ENCODE peak calls at places on chromosomes 4 and X, in six cellular contexts. G is IMR-90, H is NCI-H510A treated with DMSO at 0.1 percent for 48 hours, C is NCI-H146, E is nephron progenitor cell, O is esophagus muscularis mucosa. B is an unnamed sample.

GRCh38 chrX:11600578-11600977 is 65.1 kb downstream of the ARHGAP6 start:
- DNase-seq in G (no peak), H (no peak), C (no peak), E (no peak), O (no peak), B (no peak)

GRCh38 chr4:169185133-169185956 is 85.4 kb downstream of the SH3RF1 start:
- DNase-seq in G (no peak), H (no peak), C (no peak), E (no peak), O (no peak), B (no peak)

GRCh38 chr4:29311231-29311630 is 1408.9 kb upstream of the PCDH7 start:
- DNase-seq in G (peak), H (no peak), C (no peak), E (no peak), O (no peak), B (peak)

GRCh38 chrX:34656842-34657780 is at the start of gene TMEM47:
- DNase-seq in G (peak), H (peak), C (peak), E (peak), O (no peak), B (peak)

GRCh38 chrX:80648023-80648422 is 161.7 kb downstream of the BRWD3 start:
- DNase-seq in G (no peak), H (peak), C (no peak), E (no peak), O (no peak), B (peak)

GRCh38 chr4:90419124-90419711 is 292.0 kb downstream of the CCSER1 start:
- DNase-seq in G (peak), H (peak), C (no peak), E (no peak), O (no peak), B (peak)

GRCh38 chr4:153143527-153144348 is 60.5 kb upstream of the TRIM2 start:
- DNase-seq in G (peak), H (peak), C (no peak), E (no peak), O (no peak), B (peak)

GRCh38 chr4:534101-534575 is 35.1 kb downstream of the PIGG start:
- DNase-seq in G (no peak), H (no peak), C (no peak), E (no peak), O (no peak), B (no peak)

GRCh38 chr4:73867783-73868182 is 1.4 kb upstream of the CXCL1 start:
- DNase-seq in G (no peak), H (peak), C (peak), E (no peak), O (no peak), B (no peak)